ENCODE peak calls at places on chromosome 11, in eight cellular contexts. T, M, X, D, W, K, O and R are unnamed samples.

GRCh38 chr11:75241906-75242644 is 1.5 kb downstream of the TPBGL start:
- DNase-seq in T (peak), M (no peak), X (no peak), D (no peak), W (no peak), K (no peak), O (no peak), R (no peak)

GRCh38 chr11:13862845-13863392 is 99.6 kb upstream of the SPON1 start:
- DNase-seq in T (no peak), M (no peak), X (no peak), D (no peak), W (no peak), K (no peak), O (no peak), R (no peak)

GRCh38 chr11:131544591-131544990 is 174.2 kb downstream of the NTM start:
- DNase-seq in T (no peak), M (no peak), X (no peak), D (no peak), W (no peak), K (no peak), O (no peak), R (no peak)

GRCh38 chr11:123054301-123055065 is 7.5 kb downstream of the HSPA8 start:
- DNase-seq in T (no peak), M (no peak), X (no peak), D (peak), W (peak), K (peak), O (no peak), R (peak)

GRCh38 chr11:44766112-44766971 is 39.6 kb downstream of the TSPAN18 start:
- DNase-seq in T (no peak), M (peak), X (peak), D (peak), W (no peak), K (peak), O (no peak), R (no peak)

GRCh38 chr11:57536947-57537654 is at the start of gene SMTNL1:
- DNase-seq in T (no peak), M (no peak), X (no peak), D (no peak), W (no peak), K (no peak), O (no peak), R (no peak)

GRCh38 chr11:8426076-8426475 is 162.4 kb upstream of the LMO1 start:
- DNase-seq in T (no peak), M (no peak), X (peak), D (no peak), W (no peak), K (no peak), O (no peak), R (no peak)

GRCh38 chr11:121310908-121311307 is 18.3 kb downstream of the SC5D start:
- DNase-seq in T (no peak), M (no peak), X (no peak), D (no peak), W (no peak), K (no peak), O (no peak), R (no peak)

GRCh38 chr11:28559497-28559896 is 451.3 kb downstream of the METTL15 start:
- DNase-seq in T (no peak), M (peak), X (no peak), D (peak), W (no peak), K (no peak), O (no peak), R (no peak)

GRCh38 chr11:6629892-6630631 is 10.8 kb upstream of the TPP1 start:
- DNase-seq in T (no peak), M (no peak), X (no peak), D (no peak), W (no peak), K (no peak), O (no peak), R (no peak)

GRCh38 chr11:22787565-22788162 is 41.9 kb downstream of the SVIP start:
- DNase-seq in T (no peak), M (no peak), X (no peak), D (peak), W (no peak), K (no peak), O (peak), R (no peak)

GRCh38 chr11:10856689-10857603 is 907 bp downstream of the ZBED5 start:
- DNase-seq in T (no peak), M (peak), X (no peak), D (peak), W (no peak), K (no peak), O (no peak), R (no peak)